ENCODE peak calls at places on chromosome 10, in nine cellular contexts. O, M, T, L, V, S, U, I and D are unnamed samples.

GRCh38 chr10:104049497-104050250 is 36.0 kb downstream of the COL17A1 start:
- DNase-seq in S (no peak), O (peak; percentile 42), V (no peak), I (peak; percentile 66), L (no peak), T (peak; percentile 67), M (no peak), U (no peak), D (no peak)

GRCh38 chr10:110679633-110680472 is 35.7 kb downstream of the RBM20 start:
- DNase-seq in I (no peak), M (peak; percentile 43), L (no peak), U (no peak), T (no peak), V (no peak), O (no peak), S (no peak), D (no peak)

GRCh38 chr10:42830237-42830636 is 47.6 kb downstream of the BMS1 start:
- DNase-seq in I (no peak), V (no peak), S (no peak), M (no peak), T (no peak), L (no peak), U (no peak), O (no peak), D (no peak)

GRCh38 chr10:93762979-93763391 is 5.2 kb downstream of the LGI1 start:
- DNase-seq in L (no peak), V (no peak), I (no peak), T (no peak), O (no peak), U (no peak), S (no peak), M (no peak), D (no peak)

GRCh38 chr10:7260412-7260900 is 150.4 kb downstream of the SFMBT2 start:
- DNase-seq in S (peak; percentile 83), T (peak; percentile 93), V (peak; percentile 65), U (no peak), L (peak; percentile 35), O (peak; percentile 85), M (peak; percentile 39), I (peak; percentile 74), D (no peak)

GRCh38 chr10:33216661-33217427 is 117.6 kb downstream of the NRP1 start:
- DNase-seq in U (no peak), I (peak; percentile 64), V (no peak), L (no peak), M (no peak), T (peak; percentile 52), O (no peak), S (no peak), D (no peak)

GRCh38 chr10:128297709-128298457 is 171.7 kb upstream of the MKI67 start:
- DNase-seq in M (no peak), V (no peak), L (no peak), S (no peak), I (no peak), U (no peak), O (no peak), T (no peak), D (no peak)

GRCh38 chr10:120422459-120422858 is 34.6 kb upstream of the PLPP4 start:
- DNase-seq in T (peak; percentile 92), S (no peak), U (no peak), V (no peak), L (no peak), M (no peak), I (peak; percentile 62), O (no peak), D (no peak)

GRCh38 chr10:18583575-18584270 is 67.7 kb downstream of the NSUN6 start:
- DNase-seq in U (no peak), M (no peak), L (no peak), O (no peak), T (no peak), V (no peak), I (peak; percentile 38), S (no peak), D (no peak)
- TF ChIP-seq CTCF in U (no peak), M (no peak), L (peak; percentile 7), O (no peak), T (peak; percentile 22), V (peak; percentile 28), I (peak; percentile 27), S (no peak), D (peak; percentile 19)

GRCh38 chr10:112872728-112873127 is 77.3 kb upstream of the TCF7L2 start:
- DNase-seq in T (no peak), M (no peak), L (no peak), O (no peak), S (no peak), I (peak; percentile 38), U (no peak), V (no peak), D (no peak)
- TF ChIP-seq CTCF in T (peak; percentile 37), M (peak; percentile 54), L (peak; percentile 36), O (no peak), S (no peak), I (peak; percentile 63), U (peak; percentile 22), V (peak; percentile 28), D (no peak)

GRCh38 chr10:102065561-102066420 is 642 bp downstream of the HPS6 start:
- DNase-seq in M (peak; percentile 48), T (no peak), O (peak; percentile 67), I (peak; percentile 20), V (peak; percentile 72), L (peak; percentile 40), S (peak; percentile 71), U (no peak), D (no peak)
- TF ChIP-seq CTCF in M (no peak), T (no peak), O (no peak), I (no peak), V (no peak), L (no peak), S (no peak), U (peak; percentile 4), D (no peak)

GRCh38 chr10:101217450-101218281 is 11.6 kb downstream of the LBX1 start:
- DNase-seq in V (peak; percentile 96), T (no peak), M (peak; percentile 80), O (no peak), U (no peak), L (no peak), S (no peak), I (peak; percentile 48), D (no peak)
- TF ChIP-seq CTCF in V (peak; percentile 69), T (peak; percentile 42), M (peak; percentile 52), O (no peak), U (peak; percentile 18), L (no peak), S (no peak), I (peak; percentile 32), D (no peak)

DNA sequence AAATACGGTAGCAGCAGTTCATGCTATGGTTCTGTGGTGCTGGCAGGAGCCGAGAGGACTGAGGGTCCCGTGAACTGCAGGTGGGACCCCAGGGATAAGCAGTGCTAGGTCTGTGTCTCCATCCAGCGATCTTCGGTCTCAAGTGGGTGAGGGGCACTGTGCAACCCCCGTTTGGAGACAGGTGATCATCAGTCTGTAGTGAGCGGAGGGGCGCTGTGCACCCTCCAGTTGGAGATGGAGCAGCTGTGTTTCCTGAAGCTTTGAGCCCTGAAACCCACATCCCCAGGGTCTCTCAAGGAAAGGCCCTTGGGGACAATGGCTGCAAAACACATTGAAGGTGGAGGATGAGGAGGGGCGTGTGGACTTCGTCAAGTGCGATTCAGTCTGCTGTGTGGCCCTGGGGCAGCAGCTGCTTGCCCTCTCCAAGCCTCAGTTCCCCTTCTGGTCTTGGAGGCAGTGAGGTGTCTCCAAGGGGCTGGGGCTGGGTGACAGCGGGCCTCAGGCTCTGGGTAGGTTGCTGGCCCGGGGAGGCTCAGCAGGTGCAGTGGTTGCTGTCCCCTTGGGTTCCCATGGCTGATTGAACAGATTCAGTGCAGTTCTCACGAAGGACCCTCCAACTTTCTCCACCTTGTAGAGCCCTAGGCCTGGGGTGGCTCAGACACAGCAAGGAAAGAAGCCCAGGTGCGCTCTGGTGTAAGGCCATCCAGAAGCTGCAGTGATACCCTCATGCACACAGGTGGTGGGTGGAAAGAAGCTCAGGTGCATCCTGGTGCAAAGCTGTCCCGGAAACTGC is 160.7 kb downstream of the ADARB2 start:
- DNase-seq in L (peak; percentile 21), S (peak; percentile 43), O (no peak), I (no peak), M (no peak), V (no peak), T (no peak), U (peak; percentile 40), D (peak; percentile 33)
- TF ChIP-seq CTCF in L (no peak), S (no peak), O (no peak), I (no peak), M (no peak), V (no peak), T (no peak), U (no peak), D (no peak)

DNA sequence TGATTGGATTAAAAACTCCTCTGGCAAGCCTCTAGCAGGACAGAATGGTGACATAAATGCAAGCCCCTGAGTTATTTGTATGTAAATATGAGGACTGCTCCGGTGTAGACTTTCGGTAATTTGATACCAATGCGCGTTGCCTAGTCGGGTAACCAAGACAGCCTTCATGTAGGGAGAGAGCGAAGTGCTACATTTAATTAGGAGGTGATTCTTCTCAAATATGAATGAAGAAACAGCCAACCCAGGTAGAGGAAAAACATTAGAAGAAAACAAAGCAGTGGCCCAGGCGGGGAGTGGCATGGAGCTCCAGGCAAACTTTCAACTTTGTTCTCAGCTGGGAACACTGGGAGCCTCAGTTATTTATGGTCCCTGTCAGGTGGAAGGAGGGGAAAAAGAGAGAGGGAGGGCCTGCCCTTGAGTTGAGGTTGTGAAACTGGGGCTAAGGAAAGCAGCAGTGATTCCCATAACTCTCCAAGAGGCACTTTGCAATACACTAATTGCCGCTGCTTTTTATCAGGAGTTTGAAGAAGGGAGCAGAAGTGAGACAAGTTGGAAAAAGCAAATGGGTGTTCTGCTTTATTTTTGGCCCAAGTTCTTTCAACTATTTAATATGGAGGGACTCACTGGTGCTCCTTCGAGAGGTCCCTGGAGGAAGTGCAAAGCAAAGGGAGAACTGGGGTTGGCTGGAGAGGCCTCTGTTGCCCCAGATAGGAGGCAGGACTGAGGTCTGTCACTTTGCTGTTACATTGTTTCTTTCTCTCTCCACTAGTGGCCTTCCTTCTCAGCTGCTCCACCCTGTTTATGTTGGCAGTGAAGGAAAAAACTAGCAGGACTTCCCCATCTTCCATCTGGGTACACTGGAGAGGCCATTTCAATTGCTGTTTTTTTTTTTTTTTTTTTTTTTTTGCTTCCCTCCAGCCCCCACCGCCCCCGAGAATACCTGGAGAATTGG is 234.6 kb upstream of the CCDC6 start:
- DNase-seq in O (no peak), L (no peak), V (peak; percentile 79), S (no peak), U (no peak), I (peak; percentile 33), M (no peak), T (peak; percentile 62), D (no peak)
- TF ChIP-seq CTCF in O (no peak), L (peak; percentile 9), V (no peak), S (no peak), U (no peak), I (no peak), M (no peak), T (no peak), D (no peak)

GRCh38 chr10:88755753-88756152 is 4.1 kb upstream of the LIPN start:
- DNase-seq in L (no peak), S (no peak), I (no peak), T (no peak), O (no peak), V (no peak), M (no peak), U (no peak), D (peak; percentile 50)
- TF ChIP-seq CTCF in L (no peak), S (no peak), I (no peak), T (no peak), O (no peak), V (no peak), M (no peak), U (no peak), D (no peak)

GRCh38 chr10:58781873-58782488 is 269.3 kb downstream of the BICC1 start:
- DNase-seq in S (no peak), M (peak; percentile 14), I (peak; percentile 79), O (no peak), L (no peak), T (peak; percentile 58), V (peak; percentile 56), U (no peak), D (no peak)
- TF ChIP-seq CTCF in S (peak; percentile 59), M (peak; percentile 65), I (peak; percentile 34), O (peak; percentile 34), L (peak; percentile 77), T (peak; percentile 49), V (peak; percentile 73), U (peak; percentile 63), D (peak; percentile 67)